ENCODE peak calls at places on chromosomes 16 and 17, in four cellular contexts. W, K, Y and F are unnamed samples.

GRCh38 chr16:66934138-66934838 is at the start of gene CIAO2B:
- DNase-seq in W (no peak), K (peak; percentile 74), Y (peak; percentile 86), F (peak; percentile 84)

GRCh38 chr17:63694229-63694973 is 5.5 kb downstream of the LIMD2 start:
- DNase-seq in W (no peak), K (peak; percentile 71), Y (peak; percentile 77), F (no peak)

GRCh38 chr17:5254903-5255521 is 20.4 kb upstream of the SCIMP start:
- DNase-seq in W (no peak), K (no peak), Y (peak; percentile 23), F (no peak)

GRCh38 chr16:4232541-4233386 is 9.1 kb downstream of the SRL start:
- DNase-seq in W (no peak), K (no peak), Y (no peak), F (no peak)

GRCh38 chr16:67842509-67843342 is 606 bp downstream of the THAP11 start:
- DNase-seq in W (no peak), K (peak; percentile 68), Y (peak; percentile 84), F (peak; percentile 46)

GRCh38 chr16:86910821-86911220 is 332.5 kb downstream of the FOXL1 start:
- DNase-seq in W (no peak), K (no peak), Y (no peak), F (no peak)

GRCh38 chr17:42623732-42624596 is 14.5 kb downstream of the TUBG1 start:
- DNase-seq in W (no peak), K (no peak), Y (peak; percentile 11), F (peak; percentile 38)

GRCh38 chr16:646679-647172 is 2.4 kb upstream of the WDR90 start:
- DNase-seq in W (no peak), K (no peak), Y (no peak), F (no peak)

GRCh38 chr16:17412221-17412620 is 58.5 kb downstream of the XYLT1 start:
- DNase-seq in W (no peak), K (no peak), Y (peak; percentile 83), F (peak; percentile 61)

GRCh38 chr16:68739964-68740627 is 3.0 kb downstream of the CDH1 start:
- DNase-seq in W (no peak), K (no peak), Y (no peak), F (no peak)

GRCh38 chr17:7557825-7558543 is 566 bp upstream of the TNFSF13 start:
- DNase-seq in W (no peak), K (peak; percentile 93), Y (peak; percentile 74), F (peak; percentile 49)

GRCh38 chr17:54972406-54973138 is 4.0 kb downstream of the STXBP4 start:
- DNase-seq in W (no peak), K (no peak), Y (no peak), F (no peak)
- H2AK5ac ChIP-seq in W (no peak overlapping the region), K (no peak overlapping the region), Y (no peak overlapping the region), F (no peak overlapping the region)

DNA sequence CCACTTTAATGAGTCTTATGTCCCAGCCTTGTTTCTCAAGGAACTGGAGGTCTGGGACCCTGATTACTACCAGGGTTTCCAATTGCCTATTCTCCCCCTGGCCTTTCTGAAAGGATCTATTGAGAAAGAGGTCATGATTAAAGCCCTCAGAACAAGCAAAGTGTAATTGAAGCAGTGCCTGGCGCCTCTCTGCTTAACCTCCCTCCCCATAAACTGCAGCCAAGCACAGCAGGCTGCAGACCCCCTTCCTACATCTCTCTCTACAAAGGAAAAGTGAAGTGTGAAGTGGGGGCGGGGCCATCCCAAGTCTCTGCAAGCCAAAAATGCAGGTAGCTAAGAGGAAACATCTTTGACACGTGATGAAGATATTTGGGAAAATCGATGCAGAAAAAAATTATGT is 159.8 kb upstream of the CDH11 start:
- DNase-seq in W (no peak), K (no peak), Y (peak; percentile 86), F (no peak)
- H3K56ac ChIP-seq in W (no peak overlapping the region), K (no peak overlapping the region), Y (peak overlapping the region; percentile 80), F (no peak overlapping the region)

DNA sequence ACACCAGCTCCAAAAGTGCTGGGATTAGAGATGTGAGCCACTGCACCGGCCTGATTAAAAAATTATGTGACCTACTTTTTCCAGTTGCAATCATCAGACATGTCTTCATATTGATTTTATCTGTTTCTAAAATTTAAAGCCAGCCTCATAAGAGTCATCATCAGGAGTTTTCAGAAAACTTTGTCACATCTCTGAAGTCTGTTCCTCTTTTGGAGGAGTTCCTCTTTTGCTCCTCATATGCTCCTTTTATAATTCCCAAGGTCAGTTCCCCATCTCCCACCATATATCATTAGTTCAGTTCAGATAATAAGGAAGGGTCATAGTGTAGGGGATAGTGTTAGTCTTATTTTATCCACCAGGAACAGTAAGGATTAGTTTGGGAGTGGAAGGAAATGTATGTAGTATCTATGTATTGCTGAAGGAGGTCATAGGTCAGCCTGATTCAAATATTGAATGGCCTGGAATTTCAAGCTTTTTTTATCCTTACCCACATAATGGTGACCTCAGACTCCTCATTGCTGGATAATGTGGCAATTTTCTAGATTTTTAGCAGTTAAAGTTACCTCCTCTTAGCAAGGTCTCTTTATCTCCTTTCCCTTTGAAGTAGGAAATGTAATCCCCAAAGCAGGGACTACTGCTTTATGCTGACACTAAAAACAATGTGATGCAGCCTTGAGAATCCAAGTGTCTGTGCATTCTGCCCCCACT is 13.8 kb upstream of the DUSP14 start:
- DNase-seq in W (no peak), K (no peak), Y (no peak), F (no peak)
- H2AK5ac ChIP-seq in W (no peak overlapping the region), K (no peak overlapping the region), Y (no peak overlapping the region), F (peak overlapping the region; percentile 20)

DNA sequence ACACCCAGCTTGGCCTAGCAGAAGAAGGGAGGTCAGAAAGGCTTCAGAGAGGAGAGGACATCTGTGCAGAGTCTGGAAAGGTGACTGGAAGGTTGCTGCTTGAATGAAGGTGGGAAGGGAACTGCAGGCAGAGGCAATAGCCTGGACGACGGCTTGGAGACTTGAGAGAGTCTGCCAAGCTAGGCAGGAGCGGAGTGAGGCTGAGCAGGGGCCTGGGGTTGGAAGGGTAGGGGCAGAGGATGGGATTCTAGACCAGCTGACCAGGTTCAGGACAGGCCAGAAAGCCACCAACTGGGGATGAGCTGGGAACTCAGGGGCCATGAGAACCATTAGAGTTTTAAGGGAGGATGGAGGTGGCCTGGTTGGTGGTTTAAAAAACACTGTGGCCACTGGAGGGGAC is 339 bp upstream of the SGCA start:
- DNase-seq in W (no peak), K (no peak), Y (no peak), F (no peak)
- H3K56ac ChIP-seq in W (no peak overlapping the region), K (no peak overlapping the region), Y (no peak overlapping the region), F (no peak overlapping the region)

GRCh38 chr16:14496047-14496770 is 133.9 kb downstream of the PARN start:
- DNase-seq in W (no peak), K (no peak), Y (peak; percentile 54), F (no peak)

GRCh38 chr16:14497245-14498082 is 132.6 kb downstream of the PARN start:
- DNase-seq in W (no peak), K (no peak), Y (no peak), F (peak; percentile 29)

GRCh38 chr16:14495213-14496046 is 134.6 kb downstream of the PARN start:
- DNase-seq in W (no peak), K (no peak), Y (no peak), F (no peak)

GRCh38 chr16:14499110-14499509 is 130.9 kb downstream of the PARN start:
- DNase-seq in W (no peak), K (no peak), Y (peak; percentile 68), F (no peak)

DNA sequence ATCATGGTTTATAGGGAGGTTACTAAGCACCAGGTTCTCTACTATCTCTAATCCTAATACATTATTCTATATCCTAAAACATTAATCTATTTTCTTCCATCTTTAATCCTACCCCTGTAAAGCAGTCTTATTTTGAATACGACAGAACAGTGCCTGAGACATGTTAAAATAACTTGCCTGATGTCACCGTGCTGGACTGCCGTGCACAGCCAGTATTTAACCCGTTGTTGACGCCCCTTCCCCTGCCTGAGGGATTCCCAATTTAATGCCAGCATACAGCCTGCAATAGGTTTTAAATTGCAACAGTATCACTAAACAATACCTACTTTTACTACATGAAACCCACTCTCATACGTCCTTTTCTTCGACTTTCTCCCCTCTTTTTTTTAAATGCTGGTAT is 133.3 kb downstream of the PARN start:
- DNase-seq in W (no peak), K (no peak), Y (no peak), F (no peak)
- H2AK5ac ChIP-seq in W (no peak overlapping the region), K (no peak overlapping the region), Y (no peak overlapping the region), F (no peak overlapping the region)

GRCh38 chr16:77514500-77515225 is 79.8 kb upstream of the ADAMTS18 start:
- DNase-seq in W (no peak), K (no peak), Y (no peak), F (no peak)
- H3K56ac ChIP-seq in W (no peak overlapping the region), K (no peak overlapping the region), Y (no peak overlapping the region), F (no peak overlapping the region)

DNA sequence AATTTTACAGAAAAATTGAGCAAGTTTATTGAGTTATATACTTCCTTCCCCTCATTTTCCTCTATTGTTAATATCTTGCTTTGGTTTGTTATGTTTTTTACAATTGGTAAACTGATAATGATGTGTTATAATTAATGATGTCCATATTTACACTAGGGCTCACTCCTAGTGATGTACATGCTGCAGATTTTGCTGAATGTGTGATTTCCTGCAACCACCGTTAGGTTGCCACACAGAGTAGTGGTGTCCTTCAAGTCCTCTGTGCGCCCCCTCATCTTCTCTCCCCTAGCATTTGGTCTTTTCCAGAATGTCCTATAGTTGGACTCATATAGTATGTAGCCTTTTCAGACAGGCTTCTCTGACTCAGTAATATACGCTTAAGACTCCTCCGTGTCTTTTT is 167.5 kb downstream of the RPTOR start:
- DNase-seq in W (no peak), K (no peak), Y (no peak), F (no peak)
- H2AK5ac ChIP-seq in W (no peak overlapping the region), K (no peak overlapping the region), Y (no peak overlapping the region), F (no peak overlapping the region)